ENCODE peak calls at places on chromosomes 2 and 18, in seven cellular contexts. One of them, this sample, is unnamed.

GRCh38 chr18:78527984-78528383 is 451.6 kb upstream of the SALL3 start:
- DNase-seq in stomach: no peak
- DNase-seq in ovary: no peak
- DNase-seq in K562: no peak
- DNase-seq in heart left ventricle: no peak
- DNase-seq in Peyer's patch: no peak
- DNase-seq in sigmoid colon: no peak
- DNase-seq in this sample: no peak

GRCh38 chr2:96114903-96115581 is 1.3 kb downstream of the ADRA2B start:
- DNase-seq in stomach: no peak
- DNase-seq in ovary: no peak
- DNase-seq in K562: no peak
- DNase-seq in heart left ventricle: peak; percentile 46
- DNase-seq in Peyer's patch: peak; percentile 34
- DNase-seq in sigmoid colon: no peak
- DNase-seq in this sample: no peak

GRCh38 chr2:200306969-200307811 is 697 bp downstream of the SPATS2L start:
- DNase-seq in stomach: peak; percentile 63
- DNase-seq in ovary: peak; percentile 44
- DNase-seq in K562: peak; percentile 44
- DNase-seq in heart left ventricle: peak; percentile 79
- DNase-seq in Peyer's patch: peak; percentile 80
- DNase-seq in sigmoid colon: peak; percentile 70
- DNase-seq in this sample: peak; percentile 41

GRCh38 chr2:62492048-62492447 is 13.9 kb downstream of the TMEM17 start:
- DNase-seq in stomach: no peak
- DNase-seq in ovary: no peak
- DNase-seq in K562: no peak
- DNase-seq in heart left ventricle: no peak
- DNase-seq in Peyer's patch: no peak
- DNase-seq in sigmoid colon: no peak
- DNase-seq in this sample: no peak

GRCh38 chr18:59928201-59928600 is 28.4 kb downstream of the PMAIP1 start:
- DNase-seq in stomach: no peak
- DNase-seq in ovary: no peak
- DNase-seq in K562: no peak
- DNase-seq in heart left ventricle: no peak
- DNase-seq in Peyer's patch: no peak
- DNase-seq in sigmoid colon: no peak
- DNase-seq in this sample: no peak

GRCh38 chr2:61015971-61016370 is 1.5 kb upstream of the PEX13 start:
- DNase-seq in stomach: no peak
- DNase-seq in ovary: no peak
- DNase-seq in K562: no peak
- DNase-seq in heart left ventricle: no peak
- DNase-seq in Peyer's patch: no peak
- DNase-seq in sigmoid colon: no peak
- DNase-seq in this sample: peak; percentile 69

GRCh38 chr18:21740724-21741510 is at the start of gene MIB1:
- DNase-seq in stomach: peak; percentile 99
- DNase-seq in ovary: peak; percentile 99
- DNase-seq in K562: peak; percentile 64
- DNase-seq in heart left ventricle: peak; percentile 100
- DNase-seq in Peyer's patch: no peak
- DNase-seq in sigmoid colon: peak; percentile 78
- DNase-seq in this sample: peak; percentile 42

GRCh38 chr2:188677182-188677581 is 297.0 kb upstream of the COL3A1 start:
- DNase-seq in stomach: no peak
- DNase-seq in ovary: no peak
- DNase-seq in K562: no peak
- DNase-seq in heart left ventricle: no peak
- DNase-seq in Peyer's patch: no peak
- DNase-seq in sigmoid colon: no peak
- DNase-seq in this sample: no peak

GRCh38 chr2:159904127-159904564 is 106.1 kb upstream of the CD302 start:
- DNase-seq in stomach: no peak
- DNase-seq in ovary: no peak
- DNase-seq in K562: no peak
- DNase-seq in heart left ventricle: no peak
- DNase-seq in Peyer's patch: no peak
- DNase-seq in sigmoid colon: no peak
- DNase-seq in this sample: no peak

GRCh38 chr2:100142393-100142792 is at the start of gene AFF3:
- DNase-seq in stomach: no peak
- DNase-seq in ovary: no peak
- DNase-seq in K562: no peak
- DNase-seq in heart left ventricle: no peak
- DNase-seq in Peyer's patch: no peak
- DNase-seq in sigmoid colon: no peak
- DNase-seq in this sample: no peak

GRCh38 chr2:32805104-32806095 is 141.4 kb upstream of the LTBP1 start:
- DNase-seq in stomach: no peak
- DNase-seq in ovary: no peak
- DNase-seq in K562: peak; percentile 12
- DNase-seq in heart left ventricle: no peak
- DNase-seq in Peyer's patch: no peak
- DNase-seq in sigmoid colon: no peak
- DNase-seq in this sample: no peak

GRCh38 chr2:229090231-229090630 is 180.9 kb downstream of the PID1 start:
- DNase-seq in stomach: no peak
- DNase-seq in ovary: peak; percentile 17
- DNase-seq in K562: no peak
- DNase-seq in heart left ventricle: no peak
- DNase-seq in Peyer's patch: no peak
- DNase-seq in sigmoid colon: no peak
- DNase-seq in this sample: no peak

GRCh38 chr2:7281348-7281747 is 364.1 kb downstream of the RNF144A start:
- DNase-seq in stomach: no peak
- DNase-seq in ovary: no peak
- DNase-seq in K562: no peak
- DNase-seq in heart left ventricle: no peak
- DNase-seq in Peyer's patch: no peak
- DNase-seq in sigmoid colon: no peak
- DNase-seq in this sample: no peak

GRCh38 chr2:121241466-121241865 is 43.5 kb downstream of the TFCP2L1 start:
- DNase-seq in stomach: no peak
- DNase-seq in ovary: no peak
- DNase-seq in K562: no peak
- DNase-seq in heart left ventricle: no peak
- DNase-seq in Peyer's patch: no peak
- DNase-seq in sigmoid colon: no peak
- DNase-seq in this sample: no peak

GRCh38 chr2:228747478-228747877 is 523.6 kb downstream of the PID1 start:
- DNase-seq in stomach: no peak
- DNase-seq in ovary: no peak
- DNase-seq in K562: no peak
- DNase-seq in heart left ventricle: no peak
- DNase-seq in Peyer's patch: no peak
- DNase-seq in sigmoid colon: no peak
- DNase-seq in this sample: no peak

GRCh38 chr18:48033770-48034650 is 103.6 kb upstream of the SMAD2 start:
- DNase-seq in stomach: peak; percentile 17
- DNase-seq in ovary: no peak
- DNase-seq in K562: no peak
- DNase-seq in heart left ventricle: no peak
- DNase-seq in Peyer's patch: no peak
- DNase-seq in sigmoid colon: peak; percentile 46
- DNase-seq in this sample: no peak

GRCh38 chr2:210128961-210129360 is 42.2 kb downstream of the KANSL1L start:
- DNase-seq in stomach: peak; percentile 66
- DNase-seq in ovary: no peak
- DNase-seq in K562: no peak
- DNase-seq in heart left ventricle: no peak
- DNase-seq in Peyer's patch: no peak
- DNase-seq in sigmoid colon: no peak
- DNase-seq in this sample: no peak

GRCh38 chr2:99317156-99317872 is 16.3 kb upstream of the LYG1 start:
- DNase-seq in stomach: no peak
- DNase-seq in ovary: no peak
- DNase-seq in K562: no peak
- DNase-seq in heart left ventricle: no peak
- DNase-seq in Peyer's patch: no peak
- DNase-seq in sigmoid colon: no peak
- DNase-seq in this sample: no peak

GRCh38 chr2:85501244-85501643 is 37.7 kb upstream of the MAT2A start:
- DNase-seq in stomach: no peak
- DNase-seq in ovary: no peak
- DNase-seq in K562: peak; percentile 82
- DNase-seq in heart left ventricle: no peak
- DNase-seq in Peyer's patch: no peak
- DNase-seq in sigmoid colon: no peak
- DNase-seq in this sample: no peak

GRCh38 chr18:23384778-23385736 is 68.0 kb upstream of the RIOK3 start:
- DNase-seq in stomach: no peak
- DNase-seq in ovary: no peak
- DNase-seq in K562: no peak
- DNase-seq in heart left ventricle: no peak
- DNase-seq in Peyer's patch: no peak
- DNase-seq in sigmoid colon: no peak
- DNase-seq in this sample: no peak

GRCh38 chr2:73279852-73280251 is 4.4 kb downstream of the FBXO41 start:
- DNase-seq in stomach: no peak
- DNase-seq in ovary: no peak
- DNase-seq in K562: no peak
- DNase-seq in heart left ventricle: no peak
- DNase-seq in Peyer's patch: no peak
- DNase-seq in sigmoid colon: no peak
- DNase-seq in this sample: no peak

GRCh38 chr2:177265834-177266817 is 1.6 kb upstream of the NFE2L2 start:
- DNase-seq in stomach: no peak
- DNase-seq in ovary: no peak
- DNase-seq in K562: peak; percentile 71
- DNase-seq in heart left ventricle: no peak
- DNase-seq in Peyer's patch: no peak
- DNase-seq in sigmoid colon: no peak
- DNase-seq in this sample: no peak

GRCh38 chr2:112195167-112195766 is 57.1 kb downstream of the FBLN7 start:
- DNase-seq in stomach: no peak
- DNase-seq in ovary: no peak
- DNase-seq in K562: no peak
- DNase-seq in heart left ventricle: no peak
- DNase-seq in Peyer's patch: no peak
- DNase-seq in sigmoid colon: no peak
- DNase-seq in this sample: no peak

GRCh38 chr2:216688731-216689360 is 6.5 kb downstream of the IGFBP5 start:
- DNase-seq in stomach: peak; percentile 62
- DNase-seq in ovary: no peak
- DNase-seq in K562: no peak
- DNase-seq in heart left ventricle: no peak
- DNase-seq in Peyer's patch: no peak
- DNase-seq in sigmoid colon: peak; percentile 92
- DNase-seq in this sample: no peak

GRCh38 chr2:25314514-25315315 is 27.0 kb downstream of the DNMT3A start:
- DNase-seq in stomach: peak; percentile 68
- DNase-seq in ovary: peak; percentile 83
- DNase-seq in K562: no peak
- DNase-seq in heart left ventricle: peak; percentile 79
- DNase-seq in Peyer's patch: no peak
- DNase-seq in sigmoid colon: peak; percentile 88
- DNase-seq in this sample: peak; percentile 44

GRCh38 chr2:134292514-134292913 is 38.6 kb downstream of the MGAT5 start:
- DNase-seq in stomach: no peak
- DNase-seq in ovary: no peak
- DNase-seq in K562: no peak
- DNase-seq in heart left ventricle: no peak
- DNase-seq in Peyer's patch: no peak
- DNase-seq in sigmoid colon: no peak
- DNase-seq in this sample: no peak
- H3K4me1 ChIP-seq in stomach: peaks cover 7% of the 10 kb centered on the region
- H3K4me1 ChIP-seq in ovary: no peaks in the 10 kb centered on the region
- H3K4me1 ChIP-seq in K562: no peaks in the 10 kb centered on the region
- H3K4me1 ChIP-seq in heart left ventricle: peaks cover 57% of the 10 kb centered on the region
- H3K4me1 ChIP-seq in Peyer's patch: peaks cover 27% of the 10 kb centered on the region
- H3K4me1 ChIP-seq in sigmoid colon: peaks cover 8% of the 10 kb centered on the region
- H3K4me1 ChIP-seq in this sample: no peaks in the 10 kb centered on the region

GRCh38 chr2:38076710-38077430 is 919 bp upstream of the CYP1B1 start:
- DNase-seq in stomach: peak; percentile 70
- DNase-seq in ovary: peak; percentile 60
- DNase-seq in K562: peak; percentile 12
- DNase-seq in heart left ventricle: peak; percentile 89
- DNase-seq in Peyer's patch: peak; percentile 71
- DNase-seq in sigmoid colon: peak; percentile 88
- DNase-seq in this sample: peak; percentile 56
- TF ChIP-seq POLR2A in stomach: no peak
- TF ChIP-seq POLR2A in ovary: peak; percentile 26
- TF ChIP-seq POLR2A in K562: no peak
- TF ChIP-seq POLR2A in heart left ventricle: no peak
- TF ChIP-seq POLR2A in Peyer's patch: no peak
- TF ChIP-seq POLR2A in sigmoid colon: no peak
- TF ChIP-seq POLR2A in this sample: peak; percentile 8

GRCh38 chr2:44333994-44334393 is 27.3 kb downstream of the PREPL start:
- DNase-seq in stomach: no peak
- DNase-seq in ovary: no peak
- DNase-seq in K562: no peak
- DNase-seq in heart left ventricle: no peak
- DNase-seq in Peyer's patch: no peak
- DNase-seq in sigmoid colon: no peak
- DNase-seq in this sample: no peak

GRCh38 chr2:44330801-44331200 is 30.5 kb downstream of the PREPL start:
- DNase-seq in stomach: no peak
- DNase-seq in ovary: no peak
- DNase-seq in K562: no peak
- DNase-seq in heart left ventricle: no peak
- DNase-seq in Peyer's patch: no peak
- DNase-seq in sigmoid colon: no peak
- DNase-seq in this sample: no peak

DNA sequence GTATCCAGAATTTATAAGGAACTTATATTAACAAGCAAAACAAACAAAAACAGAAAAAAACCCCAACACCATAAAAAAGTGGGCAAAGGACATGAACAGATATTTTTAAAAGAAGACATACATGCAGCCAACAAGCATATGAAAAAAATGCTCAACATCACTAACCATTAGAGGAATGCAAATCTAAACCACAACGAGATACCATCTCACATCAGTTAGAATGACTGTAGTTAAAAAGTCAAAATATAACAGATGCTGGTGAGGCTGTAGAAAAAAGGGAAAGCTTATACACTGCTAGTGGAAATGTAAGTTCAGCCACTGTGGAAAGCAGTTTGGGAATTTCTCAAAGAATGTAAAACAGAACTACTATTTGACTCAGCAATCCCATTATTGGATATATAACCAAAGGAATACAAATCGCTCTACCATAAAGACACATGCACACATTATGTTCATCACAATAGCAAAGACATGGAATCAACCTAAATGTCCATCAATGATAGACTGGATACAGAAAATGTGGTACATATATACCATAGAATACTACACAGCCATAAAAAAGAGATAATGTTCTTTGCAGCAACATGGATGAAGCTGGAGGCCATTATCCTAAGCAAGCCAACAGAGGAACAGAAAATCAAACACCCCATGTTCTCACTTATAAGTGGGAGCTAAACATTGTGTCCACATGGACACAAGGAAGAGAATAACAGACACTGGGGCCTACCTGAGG is 25.3 kb downstream of the PREPL start:
- DNase-seq in stomach: no peak
- DNase-seq in ovary: no peak
- DNase-seq in K562: no peak
- DNase-seq in heart left ventricle: no peak
- DNase-seq in Peyer's patch: no peak
- DNase-seq in sigmoid colon: no peak
- DNase-seq in this sample: no peak
- H3K27ac ChIP-seq in stomach: no peak overlapping the region
- H3K27ac ChIP-seq in ovary: no peak overlapping the region
- H3K27ac ChIP-seq in K562: no peak overlapping the region
- H3K27ac ChIP-seq in heart left ventricle: no peak overlapping the region
- H3K27ac ChIP-seq in Peyer's patch: no peak overlapping the region
- H3K27ac ChIP-seq in sigmoid colon: no peak overlapping the region
- H3K27ac ChIP-seq in this sample: no peak overlapping the region

GRCh38 chr2:231709981-231710750 is 1.8 kb downstream of the PTMA start:
- DNase-seq in stomach: peak; percentile 91
- DNase-seq in ovary: peak; percentile 81
- DNase-seq in K562: peak; percentile 84
- DNase-seq in heart left ventricle: peak; percentile 94
- DNase-seq in Peyer's patch: peak; percentile 92
- DNase-seq in sigmoid colon: peak; percentile 92
- DNase-seq in this sample: peak; percentile 76
- H3K4me1 ChIP-seq in stomach: peaks cover 32% of the 10 kb centered on the region
- H3K4me1 ChIP-seq in ovary: peaks cover 19% of the 10 kb centered on the region
- H3K4me1 ChIP-seq in K562: peaks cover 19% of the 10 kb centered on the region
- H3K4me1 ChIP-seq in heart left ventricle: peaks cover 56% of the 10 kb centered on the region
- H3K4me1 ChIP-seq in Peyer's patch: peaks cover 36% of the 10 kb centered on the region
- H3K4me1 ChIP-seq in sigmoid colon: peaks cover 58% of the 10 kb centered on the region
- H3K4me1 ChIP-seq in this sample: peaks cover 9% of the 10 kb centered on the region

This sample was measured in prostate gland.